ENCODE peak calls at places on chromosomes 12 and 14, in four cellular contexts. One of them, this sample, is unnamed.

GRCh38 chr14:64953661-64954060 is 11.1 kb upstream of the GPX2 start:
- DNase-seq in IMR-90: no peak
- DNase-seq in H9: no peak
- DNase-seq in H1: no peak
- DNase-seq in this sample: no peak

GRCh38 chr12:76611533-76611932 is 52.0 kb upstream of the OSBPL8 start:
- DNase-seq in IMR-90: peak
- DNase-seq in H9: no peak
- DNase-seq in H1: no peak
- DNase-seq in this sample: no peak

GRCh38 chr12:106195638-106196037 is 52.2 kb downstream of the CKAP4 start:
- DNase-seq in IMR-90: peak
- DNase-seq in H9: no peak
- DNase-seq in H1: no peak
- DNase-seq in this sample: no peak

GRCh38 chr14:28780843-28781503 is 14.4 kb downstream of the FOXG1 start:
- DNase-seq in IMR-90: no peak
- DNase-seq in H9: peak
- DNase-seq in H1: no peak
- DNase-seq in this sample: peak

GRCh38 chr12:40692617-40693502 is 621 bp downstream of the CNTN1 start:
- DNase-seq in IMR-90: no peak
- DNase-seq in H9: peak
- DNase-seq in H1: peak
- DNase-seq in this sample: peak

GRCh38 chr12:48894271-48894670 is 28.6 kb upstream of the RND1 start:
- DNase-seq in IMR-90: no peak
- DNase-seq in H9: no peak
- DNase-seq in H1: no peak
- DNase-seq in this sample: no peak

GRCh38 chr14:67490201-67490600 is 1.7 kb upstream of the TMEM229B start:
- DNase-seq in IMR-90: no peak
- DNase-seq in H9: no peak
- DNase-seq in H1: no peak
- DNase-seq in this sample: no peak

GRCh38 chr12:113231275-113232231 is 10.3 kb downstream of the TPCN1 start:
- DNase-seq in IMR-90: peak
- DNase-seq in H9: peak
- DNase-seq in H1: no peak
- DNase-seq in this sample: peak

GRCh38 chr14:68951051-68951797 is 27.9 kb downstream of the ACTN1 start:
- DNase-seq in IMR-90: peak
- DNase-seq in H9: no peak
- DNase-seq in H1: no peak
- DNase-seq in this sample: peak

GRCh38 chr14:63853831-63854293 is 1.1 kb downstream of the SYNE2 start:
- DNase-seq in IMR-90: peak
- DNase-seq in H9: no peak
- DNase-seq in H1: no peak
- DNase-seq in this sample: peak

GRCh38 chr12:110688446-110689001 is 391 bp downstream of the HVCN1 start:
- DNase-seq in IMR-90: no peak
- DNase-seq in H9: no peak
- DNase-seq in H1: no peak
- DNase-seq in this sample: peak

GRCh38 chr12:52054231-52054837 is 3.1 kb downstream of the NR4A1 start:
- DNase-seq in IMR-90: no peak
- DNase-seq in H9: no peak
- DNase-seq in H1: no peak
- DNase-seq in this sample: no peak

GRCh38 chr12:59317598-59317997 is 278.2 kb upstream of the SLC16A7 start:
- DNase-seq in IMR-90: no peak
- DNase-seq in H9: peak
- DNase-seq in H1: peak
- DNase-seq in this sample: peak

GRCh38 chr12:59320112-59320511 is 275.7 kb upstream of the SLC16A7 start:
- DNase-seq in IMR-90: no peak
- DNase-seq in H9: no peak
- DNase-seq in H1: no peak
- DNase-seq in this sample: no peak

GRCh38 chr12:59321278-59321677 is 274.6 kb upstream of the SLC16A7 start:
- DNase-seq in IMR-90: no peak
- DNase-seq in H9: no peak
- DNase-seq in H1: no peak
- DNase-seq in this sample: no peak

GRCh38 chr12:59318940-59319339 is 276.9 kb upstream of the SLC16A7 start:
- DNase-seq in IMR-90: no peak
- DNase-seq in H9: no peak
- DNase-seq in H1: no peak
- DNase-seq in this sample: no peak

GRCh38 chr12:59322473-59322872 is 273.4 kb upstream of the SLC16A7 start:
- DNase-seq in IMR-90: no peak
- DNase-seq in H9: peak
- DNase-seq in H1: no peak
- DNase-seq in this sample: no peak
- H4K5ac ChIP-seq in IMR-90: no peak
- H4K5ac ChIP-seq in H9: no peak
- H4K5ac ChIP-seq in H1: no peak
- H4K5ac ChIP-seq in this sample: peak

GRCh38 chr12:130701402-130701744 is 14.7 kb downstream of the RIMBP2 start:
- DNase-seq in IMR-90: no peak
- DNase-seq in H9: no peak
- DNase-seq in H1: peak
- DNase-seq in this sample: no peak
- H3K4ac ChIP-seq in IMR-90: no peak
- H3K4ac ChIP-seq in H9: no peak
- H3K4ac ChIP-seq in H1: no peak
- H3K4ac ChIP-seq in this sample: no peak

GRCh38 chr14:101364503-101365328 is 196.6 kb upstream of the DIO3 start:
- DNase-seq in IMR-90: no peak
- DNase-seq in H9: no peak
- DNase-seq in H1: no peak
- DNase-seq in this sample: no peak
- H3K9ac ChIP-seq in IMR-90: no peak
- H3K9ac ChIP-seq in H9: no peak
- H3K9ac ChIP-seq in H1: no peak
- H3K9ac ChIP-seq in this sample: no peak

GRCh38 chr12:3542156-3542555 is 51.2 kb downstream of the PRMT8 start:
- DNase-seq in IMR-90: no peak
- DNase-seq in H9: no peak
- DNase-seq in H1: peak
- DNase-seq in this sample: no peak
- H4K5ac ChIP-seq in IMR-90: no peak
- H4K5ac ChIP-seq in H9: no peak
- H4K5ac ChIP-seq in H1: no peak
- H4K5ac ChIP-seq in this sample: no peak

GRCh38 chr14:77043177-77043983 is 14.9 kb upstream of the IRF2BPL start:
- DNase-seq in IMR-90: peak
- DNase-seq in H9: no peak
- DNase-seq in H1: no peak
- DNase-seq in this sample: no peak

GRCh38 chr14:77043984-77044485 is 15.5 kb upstream of the IRF2BPL start:
- DNase-seq in IMR-90: no peak
- DNase-seq in H9: no peak
- DNase-seq in H1: no peak
- DNase-seq in this sample: peak

GRCh38 chr14:77045570-77045890 is 17.0 kb upstream of the IRF2BPL start:
- DNase-seq in IMR-90: no peak
- DNase-seq in H9: no peak
- DNase-seq in H1: no peak
- DNase-seq in this sample: no peak

GRCh38 chr14:77046706-77047105 is 18.2 kb upstream of the IRF2BPL start:
- DNase-seq in IMR-90: no peak
- DNase-seq in H9: no peak
- DNase-seq in H1: no peak
- DNase-seq in this sample: no peak

DNA sequence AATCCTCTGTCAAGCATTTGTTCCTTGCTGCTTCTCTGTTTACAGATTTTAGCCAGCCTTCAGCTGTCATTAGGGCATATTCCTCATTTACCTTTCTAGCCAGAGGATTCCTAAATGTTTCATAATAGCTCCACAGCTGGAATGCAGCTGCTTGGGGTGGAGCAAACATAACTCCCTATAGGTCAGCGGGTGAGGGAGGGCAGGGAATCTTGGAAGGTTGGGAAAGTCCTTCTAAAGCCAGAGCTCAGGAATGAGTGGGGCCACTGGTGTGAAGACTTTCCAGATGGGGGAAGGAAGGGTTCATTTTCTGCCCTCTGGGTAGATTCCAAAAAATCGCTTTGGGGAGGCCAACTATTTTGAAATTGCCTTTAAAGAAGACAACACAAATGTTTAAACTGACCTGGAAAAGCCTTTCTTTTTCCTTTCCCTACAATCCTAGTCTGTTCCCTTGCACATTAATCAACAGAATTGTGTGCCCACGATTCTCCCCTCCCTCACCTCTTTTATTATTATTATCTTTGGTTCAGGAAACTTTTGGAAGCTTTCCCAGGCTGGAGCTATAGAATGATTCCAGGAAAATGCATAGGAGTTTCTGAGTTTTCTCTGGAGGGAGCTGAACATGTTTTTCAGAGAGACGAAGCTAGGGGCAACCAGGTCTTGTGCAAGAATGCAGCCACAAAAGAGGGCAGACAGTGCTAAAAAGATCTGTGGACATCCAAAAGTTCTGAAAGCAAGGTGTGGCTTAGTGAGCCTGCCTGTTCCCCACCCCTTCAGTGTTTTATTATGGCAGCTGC is 16.5 kb upstream of the IRF2BPL start:
- DNase-seq in IMR-90: no peak
- DNase-seq in H9: no peak
- DNase-seq in H1: no peak
- DNase-seq in this sample: peak
- H3K4ac ChIP-seq in IMR-90: peak
- H3K4ac ChIP-seq in H9: no peak
- H3K4ac ChIP-seq in H1: no peak
- H3K4ac ChIP-seq in this sample: no peak

This sample was measured in mesendoderm.